ENCODE peak calls at places on chromosome X, in four cellular contexts. D is H1, M is H9, R is IMR-90. E is an unnamed sample. For H3K4me1, the result is how much of the 10 kb centered on the place peaks cover.

GRCh38 chrX:47361538-47362511 is 8.6 kb upstream of the ZNF157 start:
- DNase-seq in M (peak), R (peak), D (peak), E (peak)

GRCh38 chrX:132209527-132209926 is 9.7 kb downstream of the RAP2C start:
- DNase-seq in M (no peak), D (no peak), R (peak), E (no peak)

GRCh38 chrX:103480526-103480925 is 38.8 kb downstream of the RAB40A start:
- DNase-seq in M (no peak), R (no peak), D (no peak), E (no peak)

GRCh38 chrX:47250017-47250347 is 17.2 kb downstream of the USP11 start:
- DNase-seq in D (no peak), M (no peak), R (no peak), E (no peak)

GRCh38 chrX:14902536-14902935 is 29.3 kb downstream of the MOSPD2 start:
- DNase-seq in R (no peak), D (no peak), M (no peak), E (no peak)

GRCh38 chrX:27307546-27307945 is 155.6 kb downstream of the PPP4R3C start:
- DNase-seq in D (no peak), R (no peak), M (no peak), E (no peak)

GRCh38 chrX:150507251-150507856 is 61.1 kb upstream of the MTM1 start:
- DNase-seq in M (peak), D (no peak), R (no peak), E (peak)

GRCh38 chrX:63471004-63471403 is 119.9 kb upstream of the SPIN4 start:
- DNase-seq in D (no peak), R (no peak), M (no peak), E (no peak)

GRCh38 chrX:41180194-41180902 is 95.1 kb downstream of the USP9X start:
- DNase-seq in R (peak), M (peak), D (no peak), E (peak)

GRCh38 chrX:109890910-109891502 is 111.9 kb upstream of the TMEM164 start:
- DNase-seq in D (peak), R (peak), M (peak), E (peak)

GRCh38 chrX:15328821-15329220 is 6.5 kb downstream of the PIGA start:
- DNase-seq in M (no peak), D (no peak), R (no peak), E (no peak)

GRCh38 chrX:132169554-132169953 is 41.7 kb upstream of the FRMD7 start:
- DNase-seq in D (no peak), M (no peak), R (no peak), E (no peak)

GRCh38 chrX:65932173-65933084 is 107.5 kb downstream of the VSIG4 start:
- DNase-seq in D (no peak), R (no peak), M (no peak), E (peak)

GRCh38 chrX:17456526-17456925 is 81.5 kb downstream of the NHS start:
- DNase-seq in R (no peak), M (no peak), D (no peak), E (no peak)

GRCh38 chrX:131058136-131058868 is at the start of gene ARHGAP36:
- DNase-seq in D (no peak), R (no peak), M (peak), E (no peak)

GRCh38 chrX:45714864-45715263 is 514.2 kb upstream of the DIPK2B start:
- DNase-seq in M (no peak), R (peak), D (no peak), E (no peak)

GRCh38 chrX:41153453-41153852 is 68.2 kb downstream of the USP9X start:
- DNase-seq in M (no peak), R (peak), D (no peak), E (peak)

GRCh38 chrX:124406294-124407013 is 60.1 kb downstream of the SH2D1A start:
- DNase-seq in D (no peak), R (peak), M (no peak), E (peak)

GRCh38 chrX:155544886-155545285 is 67.9 kb downstream of the TMLHE start:
- DNase-seq in D (no peak), M (no peak), R (no peak), E (no peak)

GRCh38 chrX:97743014-97743413 is 859.3 kb downstream of the RPA4 start:
- DNase-seq in D (no peak), R (no peak), M (no peak), E (no peak)

GRCh38 chrX:46582964-46583363 is 9.4 kb downstream of the CHST7 start:
- DNase-seq in D (no peak), R (peak), M (no peak), E (no peak)

GRCh38 chrX:77276742-77277141 is 170.4 kb upstream of the FGF16 start:
- DNase-seq in D (no peak), M (no peak), R (no peak), E (peak)

GRCh38 chrX:68440940-68441339 is 7.6 kb upstream of the OPHN1 start:
- DNase-seq in M (no peak), D (no peak), R (peak), E (no peak)

GRCh38 chrX:18897611-18898010 is 86.3 kb downstream of the PHKA2 start:
- DNase-seq in D (no peak), R (no peak), M (no peak), E (no peak)

GRCh38 chrX:119693996-119694451 is 1.1 kb upstream of the SEPTIN6 start:
- DNase-seq in R (no peak), M (peak), D (no peak), E (no peak)

GRCh38 chrX:106178826-106179225 is 10.7 kb downstream of the PWWP3B start:
- DNase-seq in M (no peak), D (no peak), R (no peak), E (peak)

GRCh38 chrX:17535229-17535628 is 160.2 kb downstream of the NHS start:
- DNase-seq in M (peak), D (no peak), R (peak), E (peak)

GRCh38 chrX:39029221-39029620 is 228.0 kb downstream of the MID1IP1 start:
- DNase-seq in M (no peak), R (no peak), D (no peak), E (no peak)

GRCh38 chrX:116726806-116727205 is 264.0 kb upstream of the CT83 start:
- DNase-seq in D (no peak), M (peak), R (no peak), E (peak)

GRCh38 chrX:116732214-116732613 is 269.4 kb upstream of the CT83 start:
- DNase-seq in M (no peak), R (no peak), D (no peak), E (no peak)
- H4K5ac ChIP-seq in M (no peak), R (no peak), D (no peak), E (no peak)

GRCh38 chrX:49001521-49002090 is 458 bp downstream of the GRIPAP1 start:
- DNase-seq in D (peak), M (peak), R (peak), E (peak)
- H3K4me1 ChIP-seq in D (under half), M (under half), R (under half), E (under half)

GRCh38 chrX:34956915-34957314 is 14.3 kb downstream of the FAM47B start:
- DNase-seq in D (no peak), M (no peak), R (peak), E (no peak)
- H4K5ac ChIP-seq in D (no peak), M (no peak), R (no peak), E (no peak)

GRCh38 chrX:2549874-2550273 is 49.1 kb upstream of the DHRSX start:
- DNase-seq in R (no peak), M (no peak), D (no peak), E (peak)
- H3K4me1 ChIP-seq in R (under half), M (under half), D (under half), E (under half)

GRCh38 chrX:69493766-69494165 is 10.4 kb upstream of the NALF2 start:
- DNase-seq in R (no peak), M (no peak), D (no peak), E (no peak)
- H4K5ac ChIP-seq in R (no peak), M (no peak), D (no peak), E (no peak)

GRCh38 chrX:72122621-72123275 is 9.0 kb downstream of the RTL5 start:
- DNase-seq in R (no peak), D (no peak), M (no peak), E (no peak)

GRCh38 chrX:72124540-72125201 is 7.0 kb downstream of the RTL5 start:
- DNase-seq in R (no peak), M (no peak), D (no peak), E (peak)

GRCh38 chrX:72121381-72121780 is 10.3 kb downstream of the RTL5 start:
- DNase-seq in M (no peak), D (no peak), R (peak), E (no peak)

GRCh38 chrX:72125331-72126047 is 6.2 kb downstream of the RTL5 start:
- DNase-seq in M (no peak), R (no peak), D (no peak), E (no peak)

DNA sequence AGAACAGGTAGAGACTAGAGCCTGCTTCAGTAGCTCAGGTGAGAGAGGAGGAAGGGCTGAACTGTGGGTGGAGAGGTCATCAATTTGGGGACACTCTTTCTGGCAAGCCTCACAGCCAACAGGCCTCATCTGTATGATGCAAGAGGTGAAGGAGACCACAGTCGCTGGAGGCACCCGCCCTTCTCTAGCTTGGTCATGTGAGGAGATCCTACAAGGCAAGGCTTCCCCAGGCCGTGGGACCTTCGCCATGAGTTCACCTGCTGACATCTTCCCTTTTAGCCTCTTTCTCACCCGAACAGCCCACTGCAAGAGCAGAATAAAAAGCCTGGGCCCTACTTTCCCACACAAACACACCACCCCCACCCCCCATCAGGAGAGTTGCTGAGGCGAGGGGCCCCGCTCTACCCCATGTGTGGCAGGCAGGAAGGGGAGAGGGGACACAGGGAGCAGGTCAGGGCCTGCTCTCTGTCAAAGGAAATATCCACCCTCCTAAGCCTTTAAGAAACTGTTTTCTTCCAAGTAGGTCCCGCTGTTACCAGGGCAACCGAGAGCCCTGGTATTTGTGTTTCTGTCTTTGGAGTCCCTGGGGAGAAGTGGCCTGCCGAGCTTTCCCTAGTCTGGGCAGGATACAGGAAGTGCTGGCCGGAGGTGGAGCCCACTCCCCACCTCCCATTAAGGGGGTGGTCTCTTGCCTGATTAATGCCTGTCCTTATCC is 8.1 kb downstream of the RTL5 start:
- DNase-seq in R (peak), D (no peak), M (peak), E (peak)
- H3K4me1 ChIP-seq in R (under half), D (under half), M (under half), E (under half)

DNA sequence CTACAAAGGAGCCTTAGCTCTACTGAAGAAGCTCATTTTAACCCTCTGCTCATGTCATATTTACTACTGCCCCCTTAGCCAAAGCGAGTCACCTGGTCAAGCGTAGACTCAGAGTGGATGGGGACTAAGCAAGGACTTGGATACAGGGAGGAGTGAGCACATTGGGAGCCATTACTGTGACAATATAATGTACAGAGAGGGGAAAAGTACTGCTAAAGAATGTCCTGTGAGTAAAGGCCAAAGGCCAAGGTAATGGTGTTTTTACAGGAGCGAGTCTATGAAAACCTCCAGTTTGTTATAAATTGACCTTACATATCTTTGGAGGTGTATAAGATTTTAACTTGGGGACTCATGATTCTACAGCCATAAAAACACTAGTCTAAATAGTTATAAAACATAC is 10.6 kb upstream of the GK start:
- DNase-seq in D (no peak), R (no peak), M (no peak), E (no peak)
- H4K5ac ChIP-seq in D (no peak), R (no peak), M (no peak), E (no peak)